ENCODE peak calls at places on chromosomes 13 and 19, in five cellular contexts. M is glutamatergic neuron, X is thoracic aorta, G is upper lobe of right lung, J is left lung. U is an unnamed sample.

GRCh38 chr19:3189702-3190469 is 4.2 kb downstream of the NCLN start:
- DNase-seq in X (no peak), J (no peak), M (no peak), G (no peak), U (no peak)

GRCh38 chr19:7869910-7870511 is 4.2 kb downstream of the PRR36 start:
- DNase-seq in M (peak; percentile 58), G (peak; percentile 79), X (no peak), J (no peak), U (no peak)

GRCh38 chr13:33957497-33957905 is 139.6 kb downstream of the RFC3 start:
- DNase-seq in J (no peak), G (no peak), X (no peak), M (no peak), U (no peak)

GRCh38 chr19:33767898-33768413 is 28.7 kb upstream of the KCTD15 start:
- DNase-seq in J (no peak), G (no peak), M (no peak), X (no peak), U (peak; percentile 81)

GRCh38 chr13:73096173-73097117 is 37.6 kb downstream of the KLF5 start:
- DNase-seq in G (no peak), X (no peak), M (no peak), J (no peak), U (no peak)

GRCh38 chr19:40398417-40399056 is 8.6 kb upstream of the HIPK4 start:
- DNase-seq in G (peak; percentile 84), J (peak; percentile 76), M (peak; percentile 46), X (no peak), U (no peak)

GRCh38 chr19:33868821-33869412 is 72.2 kb downstream of the KCTD15 start:
- DNase-seq in G (no peak), X (no peak), M (no peak), J (no peak), U (no peak)

GRCh38 chr19:47486900-47487299 is 2.9 kb upstream of the KPTN start:
- DNase-seq in M (no peak), J (no peak), G (no peak), X (no peak), U (no peak)

GRCh38 chr19:45099465-45100201 is 6.7 kb downstream of the PPP1R37 start:
- DNase-seq in G (no peak), J (no peak), X (no peak), M (no peak), U (no peak)

GRCh38 chr19:19493841-19494546 is 21.4 kb downstream of the TSSK6 start:
- DNase-seq in J (no peak), G (no peak), X (no peak), M (no peak), U (no peak)

GRCh38 chr19:4380254-4380727 is 20.1 kb downstream of the SH3GL1 start:
- DNase-seq in G (no peak), X (no peak), J (peak; percentile 65), M (no peak), U (no peak)

GRCh38 chr19:33785795-33786194 is 10.9 kb upstream of the KCTD15 start:
- DNase-seq in M (no peak), X (no peak), J (no peak), G (no peak), U (no peak)

GRCh38 chr13:24119593-24120508 is 40.7 kb upstream of the SPATA13 start:
- DNase-seq in G (no peak), J (no peak), X (no peak), M (peak; percentile 44), U (no peak)

GRCh38 chr13:27043013-27043412 is 128.6 kb downstream of the USP12 start:
- DNase-seq in X (peak; percentile 11), G (no peak), J (peak; percentile 65), M (no peak), U (no peak)

GRCh38 chr13:94157705-94158218 is 321.7 kb downstream of the DCT start:
- DNase-seq in G (no peak), J (no peak), M (no peak), X (no peak), U (no peak)

GRCh38 chr13:101450749-101451130 is 1.7 kb upstream of the ITGBL1 start:
- DNase-seq in J (no peak), G (no peak), M (no peak), X (no peak), U (no peak)

GRCh38 chr13:26787961-26788360 is 27.4 kb upstream of the GPR12 start:
- DNase-seq in G (no peak), M (no peak), J (no peak), X (no peak), U (no peak)

GRCh38 chr19:6491802-6492592 is 10.1 kb downstream of the TUBB4A start:
- DNase-seq in X (no peak), J (no peak), G (no peak), M (no peak), U (no peak)

GRCh38 chr13:72960541-72960940 is 98.3 kb upstream of the KLF5 start:
- DNase-seq in J (no peak), M (no peak), X (no peak), G (no peak), U (no peak)

GRCh38 chr13:73901324-73902068 is 232.7 kb downstream of the KLF12 start:
- DNase-seq in J (no peak), G (no peak), M (no peak), X (no peak), U (no peak)

GRCh38 chr19:33860691-33861090 is 64.0 kb downstream of the KCTD15 start:
- DNase-seq in J (no peak), M (no peak), X (no peak), G (no peak), U (no peak)

GRCh38 chr13:33262069-33262487 is 23.5 kb downstream of the STARD13 start:
- DNase-seq in M (no peak), X (no peak), J (no peak), G (no peak), U (no peak)

GRCh38 chr19:19568802-19569756 is 31.0 kb downstream of the CILP2 start:
- DNase-seq in J (no peak), M (no peak), G (no peak), X (no peak), U (no peak)

GRCh38 chr19:49809155-49809986 is 3.7 kb downstream of the FUZ start:
- DNase-seq in J (peak; percentile 63), X (no peak), M (peak; percentile 65), G (peak; percentile 85), U (peak; percentile 47)

GRCh38 chr19:16405797-16406196 is 66.0 kb downstream of the EPS15L1 start:
- DNase-seq in M (no peak), G (no peak), X (no peak), J (no peak), U (no peak)

GRCh38 chr19:45138303-45138751 is 22.5 kb downstream of the NKPD1 start:
- DNase-seq in X (no peak), G (no peak), J (no peak), M (no peak), U (no peak)

GRCh38 chr19:56942749-56943148 is 102.2 kb upstream of the PEG3 start:
- DNase-seq in X (no peak), J (peak; percentile 36), G (peak; percentile 76), M (peak; percentile 20), U (no peak)

GRCh38 chr19:54209748-54210494 is 9.3 kb downstream of the RPS9 start:
- DNase-seq in M (no peak), G (peak; percentile 93), J (peak; percentile 93), X (peak; percentile 65), U (no peak)

GRCh38 chr19:1221141-1221903 is 15.7 kb downstream of the STK11 start:
- DNase-seq in J (no peak), X (no peak), M (peak; percentile 84), G (no peak), U (peak; percentile 61)

GRCh38 chr13:73940098-73940497 is 194.1 kb downstream of the KLF12 start:
- DNase-seq in M (no peak), J (no peak), G (no peak), X (no peak), U (no peak)

GRCh38 chr19:45117666-45118065 is 24.7 kb downstream of the PPP1R37 start:
- DNase-seq in J (no peak), G (no peak), X (no peak), M (no peak), U (no peak)

GRCh38 chr13:73820285-73820684 is 313.9 kb downstream of the KLF12 start:
- DNase-seq in G (no peak), M (no peak), X (no peak), J (no peak), U (no peak)

GRCh38 chr13:94173312-94173854 is 306.1 kb downstream of the DCT start:
- DNase-seq in J (no peak), M (no peak), X (no peak), G (no peak), U (no peak)

GRCh38 chr13:75639426-75639825 is 3.3 kb downstream of the LMO7 start:
- DNase-seq in X (no peak), M (no peak), G (no peak), J (no peak), U (no peak)

GRCh38 chr19:5877869-5878268 is 7.5 kb upstream of the FUT5 start:
- DNase-seq in M (no peak), G (no peak), X (no peak), J (no peak), U (no peak)

GRCh38 chr13:95160112-95160906 is 140.9 kb downstream of the ABCC4 start:
- DNase-seq in M (no peak), J (no peak), X (no peak), G (no peak), U (no peak)

GRCh38 chr19:30222428-30222873 is 149.7 kb upstream of the ZNF536 start:
- DNase-seq in X (no peak), M (peak; percentile 76), G (no peak), J (no peak), U (peak; percentile 54)
- TF ChIP-seq CTCF in X (peak; percentile 31), M (peak; percentile 93), G (peak; percentile 55), J (peak; percentile 50), U (peak; percentile 81)

GRCh38 chr19:29212614-29213573 is at the start of gene UQCRFS1:
- DNase-seq in X (peak; percentile 58), G (peak; percentile 98), M (peak; percentile 98), J (peak; percentile 94), U (peak; percentile 85)
- TF ChIP-seq CTCF in X (no peak), G (no peak), M (no peak), J (no peak), U (no peak)

GRCh38 chr13:20506676-20507075 is 19.0 kb downstream of the CRYL1 start:
- DNase-seq in J (no peak), X (no peak), G (no peak), M (no peak), U (no peak)

GRCh38 chr13:20514866-20515265 is 10.8 kb downstream of the CRYL1 start:
- DNase-seq in M (no peak), J (no peak), X (no peak), G (no peak), U (no peak)

GRCh38 chr13:20512042-20512683 is 13.5 kb downstream of the CRYL1 start:
- DNase-seq in X (no peak), G (no peak), J (no peak), M (peak; percentile 37), U (peak; percentile 17)
- TF ChIP-seq CTCF in X (no peak), G (no peak), J (no peak), M (no peak), U (peak; percentile 16)

GRCh38 chr13:99496322-99497142 is 4.7 kb upstream of the TM9SF2 start:
- DNase-seq in X (peak; percentile 15), G (no peak), M (no peak), J (peak; percentile 72), U (no peak)

GRCh38 chr13:99500839-99501134 is 485 bp upstream of the TM9SF2 start:
- DNase-seq in G (no peak), X (no peak), J (no peak), M (no peak), U (no peak)

GRCh38 chr13:99501135-99501951 is at the start of gene TM9SF2:
- DNase-seq in M (peak; percentile 100), J (peak; percentile 96), X (peak; percentile 90), G (peak; percentile 99), U (peak; percentile 100)

GRCh38 chr13:99495478-99496321 is 5.6 kb upstream of the TM9SF2 start:
- DNase-seq in X (no peak), M (no peak), G (no peak), J (no peak), U (no peak)

GRCh38 chr13:99498304-99499161 is 2.7 kb upstream of the TM9SF2 start:
- DNase-seq in M (peak; percentile 96), X (peak; percentile 87), G (peak; percentile 98), J (peak; percentile 98), U (peak; percentile 88)
- TF ChIP-seq CTCF in M (no peak), X (no peak), G (no peak), J (no peak), U (no peak)

U was measured in neural crest cell.